ENCODE peak calls at places on chromosomes 7 and 10, in four cellular contexts. R, Z, U and M are unnamed samples.

GRCh38 chr10:129956902-129957673 is 7.0 kb downstream of the EBF3 start:
- DNase-seq in R (no peak), Z (no peak), U (no peak), M (peak)

GRCh38 chr7:135095450-135095849 is 52.4 kb upstream of the TMEM140 start:
- DNase-seq in R (no peak), Z (no peak), U (no peak), M (no peak)

GRCh38 chr7:107658467-107658866 is 2.2 kb upstream of the SLC26A4 start:
- DNase-seq in R (no peak), Z (no peak), U (peak), M (no peak)

GRCh38 chr7:108253275-108254044 is 123.3 kb upstream of the LAMB4 start:
- DNase-seq in R (no peak), Z (no peak), U (peak), M (no peak)

GRCh38 chr7:123649956-123650355 is 5.7 kb upstream of the LMOD2 start:
- DNase-seq in R (no peak), Z (no peak), U (no peak), M (no peak)

GRCh38 chr7:69811682-69812344 is 213.5 kb downstream of the AUTS2 start:
- DNase-seq in R (no peak), Z (no peak), U (no peak), M (no peak)

GRCh38 chr7:68107968-68108367 is 1111.3 kb downstream of the TYW1 start:
- DNase-seq in R (no peak), Z (no peak), U (peak), M (no peak)

GRCh38 chr10:126350216-126350992 is 37.9 kb downstream of the ADAM12 start:
- DNase-seq in R (peak), Z (no peak), U (peak), M (no peak)

GRCh38 chr7:46162582-46162981 is 241.5 kb upstream of the IGFBP3 start:
- DNase-seq in R (no peak), Z (no peak), U (no peak), M (no peak)

GRCh38 chr10:22676435-22676834 is 37.9 kb downstream of the PIP4K2A start:
- DNase-seq in R (no peak), Z (no peak), U (no peak), M (no peak)

GRCh38 chr10:85967594-85967993 is 399.0 kb downstream of the GRID1 start:
- DNase-seq in R (no peak), Z (no peak), U (no peak), M (no peak)

GRCh38 chr7:106717997-106718871 is 57.3 kb upstream of the CCDC71L start:
- DNase-seq in R (no peak), Z (no peak), U (peak), M (no peak)

GRCh38 chr10:89476676-89477075 is 58.7 kb downstream of the SLC16A12 start:
- DNase-seq in R (peak), Z (no peak), U (no peak), M (no peak)

GRCh38 chr7:7375538-7375937 is 160.1 kb downstream of the COL28A1 start:
- DNase-seq in R (no peak), Z (no peak), U (no peak), M (no peak)

GRCh38 chr10:95605163-95605562 is 44.0 kb upstream of the SORBS1 start:
- DNase-seq in R (no peak), Z (no peak), U (peak), M (no peak)

GRCh38 chr7:85175217-85175616 is 11.6 kb downstream of the SEMA3D start:
- DNase-seq in R (no peak), Z (no peak), U (peak), M (no peak)

GRCh38 chr7:50994753-50995319 is 212.1 kb upstream of the GRB10 start:
- DNase-seq in R (no peak), Z (no peak), U (no peak), M (no peak)

GRCh38 chr10:16746856-16747255 is 70.4 kb downstream of the RSU1 start:
- DNase-seq in R (no peak), Z (no peak), U (no peak), M (no peak)

GRCh38 chr10:22461891-22462290 is 116.6 kb downstream of the SPAG6 start:
- DNase-seq in R (no peak), Z (no peak), U (peak), M (no peak)

GRCh38 chr7:44394636-44395035 is 69.2 kb upstream of the CAMK2B start:
- DNase-seq in R (no peak), Z (no peak), U (no peak), M (no peak)

GRCh38 chr10:94173594-94173993 is 179.9 kb downstream of the PLCE1 start:
- DNase-seq in R (no peak), Z (no peak), U (no peak), M (no peak)

GRCh38 chr10:116538461-116538860 is 7.3 kb upstream of the PNLIP start:
- DNase-seq in R (no peak), Z (no peak), U (no peak), M (no peak)

GRCh38 chr10:2928219-2928840 is 139.0 kb upstream of the PFKP start:
- DNase-seq in R (peak), Z (peak), U (peak), M (no peak)

GRCh38 chr10:11328264-11329054 is 283.0 kb downstream of the USP6NL start:
- DNase-seq in R (no peak), Z (no peak), U (peak), M (no peak)

GRCh38 chr7:114539575-114539974 is 125.0 kb downstream of the FOXP2 start:
- DNase-seq in R (no peak), Z (no peak), U (peak), M (no peak)

GRCh38 chr10:6014241-6014761 is 37.0 kb upstream of the IL15RA start:
- DNase-seq in R (peak), Z (no peak), U (peak), M (no peak)

GRCh38 chr7:44375236-44375699 is 49.9 kb upstream of the CAMK2B start:
- DNase-seq in R (peak), Z (no peak), U (no peak), M (no peak)

GRCh38 chr10:132735341-132735775 is 50.6 kb downstream of the NKX6-2 start:
- DNase-seq in R (no peak), Z (no peak), U (no peak), M (no peak)

GRCh38 chr10:70267161-70267933 is 16.5 kb downstream of the NPFFR1 start:
- DNase-seq in R (peak), Z (no peak), U (peak), M (no peak)

GRCh38 chr7:134737561-134738353 is 41.7 kb upstream of the CALD1 start:
- DNase-seq in R (no peak), Z (no peak), U (peak), M (no peak)

GRCh38 chr10:13732485-13732884 is 145.7 kb downstream of the PRPF18 start:
- DNase-seq in R (no peak), Z (no peak), U (no peak), M (no peak)

GRCh38 chr10:79451046-79451699 is 5.7 kb upstream of the ZCCHC24 start:
- DNase-seq in R (no peak), Z (no peak), U (no peak), M (peak)

GRCh38 chr10:85641479-85641967 is 725.1 kb downstream of the GRID1 start:
- DNase-seq in R (no peak), Z (no peak), U (peak), M (no peak)

GRCh38 chr7:47100815-47101435 is 481.0 kb downstream of the TNS3 start:
- DNase-seq in R (peak), Z (no peak), U (peak), M (no peak)